ENCODE peak calls at places on chromosomes 1 and 21, in five cellular contexts. One of them, this sample, is unnamed. For H3K4me1, the result is how much of the 10 kb centered on the place peaks cover.

GRCh38 chr1:213464786-213465460 is 413.9 kb downstream of the RPS6KC1 start:
- DNase-seq in tibial nerve: no peak
- DNase-seq in left lung: no peak
- DNase-seq in GM23248: no peak
- DNase-seq in lower lobe of right lung: no peak
- DNase-seq in this sample: no peak

GRCh38 chr21:29351691-29352090 is 53.0 kb downstream of the BACH1 start:
- DNase-seq in tibial nerve: no peak
- DNase-seq in left lung: no peak
- DNase-seq in GM23248: peak
- DNase-seq in lower lobe of right lung: no peak
- DNase-seq in this sample: no peak

GRCh38 chr1:151003175-151003574 is 3.5 kb downstream of the MINDY1 start:
- DNase-seq in tibial nerve: no peak
- DNase-seq in left lung: no peak
- DNase-seq in GM23248: no peak
- DNase-seq in lower lobe of right lung: no peak
- DNase-seq in this sample: peak

GRCh38 chr1:18917071-18917799 is 14.9 kb upstream of the ALDH4A1 start:
- DNase-seq in tibial nerve: no peak
- DNase-seq in left lung: no peak
- DNase-seq in GM23248: no peak
- DNase-seq in lower lobe of right lung: no peak
- DNase-seq in this sample: no peak

GRCh38 chr1:206809504-206810084 is 37.3 kb upstream of the IL10 start:
- DNase-seq in tibial nerve: no peak
- DNase-seq in left lung: no peak
- DNase-seq in GM23248: peak
- DNase-seq in lower lobe of right lung: no peak
- DNase-seq in this sample: peak

GRCh38 chr21:42215942-42216725 is 2.8 kb upstream of the ABCG1 start:
- DNase-seq in tibial nerve: no peak
- DNase-seq in left lung: no peak
- DNase-seq in GM23248: no peak
- DNase-seq in lower lobe of right lung: no peak
- DNase-seq in this sample: no peak

GRCh38 chr1:218846166-218846565 is 327.5 kb upstream of the LYPLAL1 start:
- DNase-seq in tibial nerve: no peak
- DNase-seq in left lung: no peak
- DNase-seq in GM23248: peak
- DNase-seq in lower lobe of right lung: no peak
- DNase-seq in this sample: no peak

GRCh38 chr1:2528611-2528965 is 1.5 kb downstream of the HES5 start:
- DNase-seq in tibial nerve: no peak
- DNase-seq in left lung: no peak
- DNase-seq in GM23248: no peak
- DNase-seq in lower lobe of right lung: no peak
- DNase-seq in this sample: no peak

GRCh38 chr1:103084176-103084575 is 24.1 kb downstream of the COL11A1 start:
- DNase-seq in tibial nerve: no peak
- DNase-seq in left lung: no peak
- DNase-seq in GM23248: no peak
- DNase-seq in lower lobe of right lung: no peak
- DNase-seq in this sample: no peak

GRCh38 chr1:54591127-54591756 is 32.1 kb downstream of the FAM151A start:
- DNase-seq in tibial nerve: no peak
- DNase-seq in left lung: no peak
- DNase-seq in GM23248: no peak
- DNase-seq in lower lobe of right lung: no peak
- DNase-seq in this sample: no peak

GRCh38 chr1:214563881-214564280 is 12.5 kb upstream of the PTPN14 start:
- DNase-seq in tibial nerve: no peak
- DNase-seq in left lung: no peak
- DNase-seq in GM23248: peak
- DNase-seq in lower lobe of right lung: no peak
- DNase-seq in this sample: no peak

GRCh38 chr1:202540448-202540847 is 169.8 kb downstream of the SYT2 start:
- DNase-seq in tibial nerve: no peak
- DNase-seq in left lung: no peak
- DNase-seq in GM23248: peak
- DNase-seq in lower lobe of right lung: no peak
- DNase-seq in this sample: no peak

GRCh38 chr1:232521660-232522059 is 108.3 kb downstream of the SIPA1L2 start:
- DNase-seq in tibial nerve: no peak
- DNase-seq in left lung: no peak
- DNase-seq in GM23248: peak
- DNase-seq in lower lobe of right lung: no peak
- DNase-seq in this sample: no peak

GRCh38 chr21:27734146-27734545 is 767.3 kb upstream of the ADAMTS5 start:
- DNase-seq in tibial nerve: no peak
- DNase-seq in left lung: no peak
- DNase-seq in GM23248: peak
- DNase-seq in lower lobe of right lung: no peak
- DNase-seq in this sample: no peak

GRCh38 chr1:115067460-115067859 is 21.8 kb downstream of the TSPAN2 start:
- DNase-seq in tibial nerve: no peak
- DNase-seq in left lung: no peak
- DNase-seq in GM23248: peak
- DNase-seq in lower lobe of right lung: no peak
- DNase-seq in this sample: no peak

GRCh38 chr1:36938807-36939206 is 95.5 kb downstream of the GRIK3 start:
- DNase-seq in tibial nerve: no peak
- DNase-seq in left lung: no peak
- DNase-seq in GM23248: peak
- DNase-seq in lower lobe of right lung: no peak
- DNase-seq in this sample: no peak

GRCh38 chr21:40511976-40512375 is 335.0 kb downstream of the DSCAM start:
- DNase-seq in tibial nerve: no peak
- DNase-seq in left lung: no peak
- DNase-seq in GM23248: no peak
- DNase-seq in lower lobe of right lung: no peak
- DNase-seq in this sample: no peak

GRCh38 chr1:103525114-103525606 is 339 bp upstream of the RNPC3 start:
- DNase-seq in tibial nerve: no peak
- DNase-seq in left lung: no peak
- DNase-seq in GM23248: peak
- DNase-seq in lower lobe of right lung: no peak
- DNase-seq in this sample: peak

GRCh38 chr1:201205036-201205435 is 14.4 kb downstream of the IGFN1 start:
- DNase-seq in tibial nerve: no peak
- DNase-seq in left lung: peak
- DNase-seq in GM23248: no peak
- DNase-seq in lower lobe of right lung: no peak
- DNase-seq in this sample: no peak

GRCh38 chr1:42933060-42933586 is 25.5 kb downstream of the SLC2A1 start:
- DNase-seq in tibial nerve: no peak
- DNase-seq in left lung: no peak
- DNase-seq in GM23248: no peak
- DNase-seq in lower lobe of right lung: no peak
- DNase-seq in this sample: no peak

GRCh38 chr1:67717876-67718275 is 32.9 kb downstream of the GADD45A start:
- DNase-seq in tibial nerve: no peak
- DNase-seq in left lung: no peak
- DNase-seq in GM23248: peak
- DNase-seq in lower lobe of right lung: no peak
- DNase-seq in this sample: no peak

GRCh38 chr1:151371744-151372410 is 628 bp downstream of the SELENBP1 start:
- DNase-seq in tibial nerve: peak
- DNase-seq in left lung: no peak
- DNase-seq in GM23248: peak
- DNase-seq in lower lobe of right lung: peak
- DNase-seq in this sample: no peak

GRCh38 chr1:10415211-10415930 is 14.9 kb upstream of the CENPS start:
- DNase-seq in tibial nerve: no peak
- DNase-seq in left lung: no peak
- DNase-seq in GM23248: peak
- DNase-seq in lower lobe of right lung: peak
- DNase-seq in this sample: no peak

GRCh38 chr1:198232407-198232806 is 75.6 kb downstream of the NEK7 start:
- DNase-seq in tibial nerve: no peak
- DNase-seq in left lung: no peak
- DNase-seq in GM23248: no peak
- DNase-seq in lower lobe of right lung: no peak
- DNase-seq in this sample: no peak

GRCh38 chr1:147287133-147287865 is 44.8 kb downstream of the CHD1L start:
- DNase-seq in tibial nerve: no peak
- DNase-seq in left lung: no peak
- DNase-seq in GM23248: peak
- DNase-seq in lower lobe of right lung: no peak
- DNase-seq in this sample: no peak

GRCh38 chr1:23198373-23198772 is 18.9 kb downstream of the HTR1D start:
- DNase-seq in tibial nerve: no peak
- DNase-seq in left lung: no peak
- DNase-seq in GM23248: peak
- DNase-seq in lower lobe of right lung: no peak
- DNase-seq in this sample: no peak

GRCh38 chr21:25329227-25329626 is 278.1 kb downstream of the MRPL39 start:
- DNase-seq in tibial nerve: no peak
- DNase-seq in left lung: no peak
- DNase-seq in GM23248: peak
- DNase-seq in lower lobe of right lung: no peak
- DNase-seq in this sample: no peak

GRCh38 chr1:15158506-15159165 is 5.1 kb downstream of the TMEM51 start:
- DNase-seq in tibial nerve: no peak
- DNase-seq in left lung: no peak
- DNase-seq in GM23248: peak
- DNase-seq in lower lobe of right lung: no peak
- DNase-seq in this sample: no peak

GRCh38 chr1:94865369-94865768 is 45.2 kb downstream of the SLC44A3 start:
- DNase-seq in tibial nerve: no peak
- DNase-seq in left lung: no peak
- DNase-seq in GM23248: peak
- DNase-seq in lower lobe of right lung: no peak
- DNase-seq in this sample: no peak

GRCh38 chr1:63873751-63874150 is 99.9 kb downstream of the ROR1 start:
- DNase-seq in tibial nerve: no peak
- DNase-seq in left lung: no peak
- DNase-seq in GM23248: peak
- DNase-seq in lower lobe of right lung: no peak
- DNase-seq in this sample: no peak

GRCh38 chr1:115300087-115300856 is 37.8 kb downstream of the NGF start:
- DNase-seq in tibial nerve: no peak
- DNase-seq in left lung: no peak
- DNase-seq in GM23248: peak
- DNase-seq in lower lobe of right lung: no peak
- DNase-seq in this sample: no peak

GRCh38 chr1:5765465-5765864 is 226.8 kb downstream of the NPHP4 start:
- DNase-seq in tibial nerve: no peak
- DNase-seq in left lung: no peak
- DNase-seq in GM23248: no peak
- DNase-seq in lower lobe of right lung: no peak
- DNase-seq in this sample: no peak

GRCh38 chr1:156859523-156860112 is 701 bp upstream of the INSRR start:
- DNase-seq in tibial nerve: no peak
- DNase-seq in left lung: no peak
- DNase-seq in GM23248: peak
- DNase-seq in lower lobe of right lung: no peak
- DNase-seq in this sample: no peak

GRCh38 chr1:208173749-208174148 is 70.4 kb downstream of the PLXNA2 start:
- DNase-seq in tibial nerve: no peak
- DNase-seq in left lung: no peak
- DNase-seq in GM23248: no peak
- DNase-seq in lower lobe of right lung: no peak
- DNase-seq in this sample: no peak

GRCh38 chr1:208175508-208175895 is 68.7 kb downstream of the PLXNA2 start:
- DNase-seq in tibial nerve: no peak
- DNase-seq in left lung: no peak
- DNase-seq in GM23248: no peak
- DNase-seq in lower lobe of right lung: no peak
- DNase-seq in this sample: no peak

GRCh38 chr1:208176654-208177053 is 67.5 kb downstream of the PLXNA2 start:
- DNase-seq in tibial nerve: no peak
- DNase-seq in left lung: no peak
- DNase-seq in GM23248: no peak
- DNase-seq in lower lobe of right lung: no peak
- DNase-seq in this sample: no peak

GRCh38 chr1:208174200-208174599 is 70.0 kb downstream of the PLXNA2 start:
- DNase-seq in tibial nerve: no peak
- DNase-seq in left lung: no peak
- DNase-seq in GM23248: no peak
- DNase-seq in lower lobe of right lung: no peak
- DNase-seq in this sample: no peak

DNA sequence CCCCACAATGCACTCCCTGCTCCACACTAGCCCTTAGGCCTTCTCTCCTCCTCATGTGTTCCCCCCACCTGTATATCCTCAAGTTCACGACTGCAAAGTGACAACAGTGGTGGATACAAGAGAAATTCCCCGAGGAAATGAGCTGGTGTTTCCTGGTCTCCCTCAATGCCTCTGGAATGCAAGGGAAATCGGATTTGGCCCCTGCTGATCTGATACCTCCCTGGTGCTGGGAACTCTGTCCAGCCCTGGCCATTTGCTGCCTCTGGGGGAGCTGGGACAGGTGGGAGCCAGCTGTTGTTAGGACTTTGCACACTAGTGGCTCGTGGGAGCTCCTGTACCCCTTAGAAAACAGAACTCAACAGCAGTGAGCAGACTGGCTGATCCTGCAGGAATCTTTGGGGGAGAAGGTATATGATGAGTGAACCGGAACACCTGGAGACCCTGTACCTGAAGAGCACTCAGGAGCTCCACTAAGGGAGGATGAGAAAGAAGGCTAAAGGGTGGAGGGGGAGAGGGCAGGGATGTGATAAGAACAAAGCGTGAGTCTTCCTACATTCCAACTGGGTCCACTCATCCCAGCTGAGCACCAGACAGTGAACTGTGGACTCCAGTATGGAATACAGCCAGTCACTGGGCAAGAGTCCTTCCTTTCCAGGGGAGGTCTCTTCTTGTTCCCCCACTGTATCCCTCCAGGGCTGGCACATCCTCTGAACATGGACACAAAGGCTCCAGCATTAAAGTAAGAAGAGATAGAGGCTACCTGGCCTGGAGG is 69.3 kb downstream of the PLXNA2 start:
- DNase-seq in tibial nerve: no peak
- DNase-seq in left lung: no peak
- DNase-seq in GM23248: peak
- DNase-seq in lower lobe of right lung: no peak
- DNase-seq in this sample: no peak
- H3K4me1 ChIP-seq in tibial nerve: under half
- H3K4me1 ChIP-seq in left lung: under half
- H3K4me1 ChIP-seq in GM23248: under half
- H3K4me1 ChIP-seq in lower lobe of right lung: under half
- H3K4me1 ChIP-seq in this sample: under half

GRCh38 chr1:183044893-183045649 is 21.9 kb downstream of the LAMC1 start:
- DNase-seq in tibial nerve: no peak
- DNase-seq in left lung: no peak
- DNase-seq in GM23248: no peak
- DNase-seq in lower lobe of right lung: no peak
- DNase-seq in this sample: no peak
- H3K4me1 ChIP-seq in tibial nerve: under half
- H3K4me1 ChIP-seq in left lung: under half
- H3K4me1 ChIP-seq in GM23248: half or more
- H3K4me1 ChIP-seq in lower lobe of right lung: under half
- H3K4me1 ChIP-seq in this sample: under half

GRCh38 chr1:44717196-44717595 is 13.8 kb downstream of the RNU5D-1 start:
- DNase-seq in tibial nerve: no peak
- DNase-seq in left lung: no peak
- DNase-seq in GM23248: peak
- DNase-seq in lower lobe of right lung: no peak
- DNase-seq in this sample: no peak
- H3K4me1 ChIP-seq in tibial nerve: under half
- H3K4me1 ChIP-seq in left lung: under half
- H3K4me1 ChIP-seq in GM23248: under half
- H3K4me1 ChIP-seq in lower lobe of right lung: under half
- H3K4me1 ChIP-seq in this sample: under half

GRCh38 chr1:119731741-119732430 is 20.2 kb downstream of the PHGDH start:
- DNase-seq in tibial nerve: no peak
- DNase-seq in left lung: no peak
- DNase-seq in GM23248: no peak
- DNase-seq in lower lobe of right lung: no peak
- DNase-seq in this sample: no peak
- H3K4me1 ChIP-seq in tibial nerve: under half
- H3K4me1 ChIP-seq in left lung: under half
- H3K4me1 ChIP-seq in GM23248: under half
- H3K4me1 ChIP-seq in lower lobe of right lung: under half
- H3K4me1 ChIP-seq in this sample: under half

This sample was measured in naive thymus-derived CD4-positive, alpha-beta T cell.